ENCODE peak calls at places on chromosomes 12 and 14, in six cellular contexts. J, K, Y, Q, Z and V are unnamed samples.

GRCh38 chr14:98704441-98704840 is 567.6 kb downstream of the BCL11B start:
- DNase-seq in J (no peak), K (no peak), Y (no peak), Q (no peak), Z (no peak), V (no peak)

GRCh38 chr14:83289390-83289789 is 1755.7 kb upstream of the SEL1L start:
- DNase-seq in J (no peak), K (no peak), Y (no peak), Q (no peak), Z (no peak), V (no peak)

GRCh38 chr12:44477331-44477980 is 398.7 kb downstream of the NELL2 start:
- DNase-seq in J (no peak), K (no peak), Y (no peak), Q (no peak), Z (no peak), V (no peak)

GRCh38 chr12:47812797-47813490 is 6.8 kb downstream of the HDAC7 start:
- DNase-seq in J (peak), K (peak), Y (peak), Q (peak), Z (peak), V (peak)

GRCh38 chr12:3727877-3728632 is 24.9 kb downstream of the CRACR2A start:
- DNase-seq in J (no peak), K (peak), Y (no peak), Q (no peak), Z (no peak), V (no peak)

GRCh38 chr14:87108726-87109125 is 884.3 kb downstream of the GALC start:
- DNase-seq in J (no peak), K (peak), Y (no peak), Q (peak), Z (no peak), V (no peak)

GRCh38 chr14:87522575-87522974 is 470.4 kb downstream of the GALC start:
- DNase-seq in J (no peak), K (no peak), Y (no peak), Q (no peak), Z (peak), V (peak)

GRCh38 chr12:466039-466438 is 6.3 kb downstream of the B4GALNT3 start:
- DNase-seq in J (peak), K (no peak), Y (no peak), Q (no peak), Z (no peak), V (no peak)

GRCh38 chr12:127731657-127732056 is 535.3 kb upstream of the TMEM132C start:
- DNase-seq in J (no peak), K (no peak), Y (no peak), Q (peak), Z (no peak), V (no peak)

GRCh38 chr14:34237098-34237497 is 224.9 kb downstream of the SPTSSA start:
- DNase-seq in J (no peak), K (no peak), Y (no peak), Q (no peak), Z (no peak), V (no peak)

GRCh38 chr14:39005044-39005736 is 97.8 kb downstream of the SEC23A start:
- DNase-seq in J (peak), K (peak), Y (no peak), Q (no peak), Z (no peak), V (no peak)

GRCh38 chr14:85948163-85948562 is 418.2 kb downstream of the FLRT2 start:
- DNase-seq in J (no peak), K (no peak), Y (no peak), Q (no peak), Z (no peak), V (no peak)

GRCh38 chr12:6333566-6333965 is 8.3 kb downstream of the TNFRSF1A start:
- DNase-seq in J (no peak), K (no peak), Y (peak), Q (no peak), Z (no peak), V (no peak)

GRCh38 chr14:68619805-68620574 is 172.9 kb downstream of the ZFP36L1 start:
- DNase-seq in J (no peak), K (peak), Y (no peak), Q (no peak), Z (no peak), V (no peak)

GRCh38 chr12:57401165-57401564 is 29.7 kb downstream of the R3HDM2 start:
- DNase-seq in J (no peak), K (no peak), Y (no peak), Q (no peak), Z (no peak), V (no peak)

GRCh38 chr14:45135181-45135580 is 549 bp upstream of the FANCM start:
- DNase-seq in J (no peak), K (peak), Y (no peak), Q (no peak), Z (no peak), V (no peak)

GRCh38 chr14:51357250-51357649 is 117.2 kb downstream of the TMX1 start:
- DNase-seq in J (no peak), K (peak), Y (no peak), Q (no peak), Z (no peak), V (no peak)

GRCh38 chr14:100815478-100816285 is 10.2 kb upstream of the MEG3 start:
- DNase-seq in J (no peak), K (peak), Y (peak), Q (no peak), Z (no peak), V (no peak)

GRCh38 chr12:113479578-113480335 is 8.1 kb upstream of the LHX5 start:
- DNase-seq in J (no peak), K (peak), Y (no peak), Q (no peak), Z (peak), V (peak)

GRCh38 chr14:77301103-77301502 is 19.6 kb downstream of the POMT2 start:
- DNase-seq in J (peak), K (peak), Y (peak), Q (peak), Z (peak), V (peak)

DNA sequence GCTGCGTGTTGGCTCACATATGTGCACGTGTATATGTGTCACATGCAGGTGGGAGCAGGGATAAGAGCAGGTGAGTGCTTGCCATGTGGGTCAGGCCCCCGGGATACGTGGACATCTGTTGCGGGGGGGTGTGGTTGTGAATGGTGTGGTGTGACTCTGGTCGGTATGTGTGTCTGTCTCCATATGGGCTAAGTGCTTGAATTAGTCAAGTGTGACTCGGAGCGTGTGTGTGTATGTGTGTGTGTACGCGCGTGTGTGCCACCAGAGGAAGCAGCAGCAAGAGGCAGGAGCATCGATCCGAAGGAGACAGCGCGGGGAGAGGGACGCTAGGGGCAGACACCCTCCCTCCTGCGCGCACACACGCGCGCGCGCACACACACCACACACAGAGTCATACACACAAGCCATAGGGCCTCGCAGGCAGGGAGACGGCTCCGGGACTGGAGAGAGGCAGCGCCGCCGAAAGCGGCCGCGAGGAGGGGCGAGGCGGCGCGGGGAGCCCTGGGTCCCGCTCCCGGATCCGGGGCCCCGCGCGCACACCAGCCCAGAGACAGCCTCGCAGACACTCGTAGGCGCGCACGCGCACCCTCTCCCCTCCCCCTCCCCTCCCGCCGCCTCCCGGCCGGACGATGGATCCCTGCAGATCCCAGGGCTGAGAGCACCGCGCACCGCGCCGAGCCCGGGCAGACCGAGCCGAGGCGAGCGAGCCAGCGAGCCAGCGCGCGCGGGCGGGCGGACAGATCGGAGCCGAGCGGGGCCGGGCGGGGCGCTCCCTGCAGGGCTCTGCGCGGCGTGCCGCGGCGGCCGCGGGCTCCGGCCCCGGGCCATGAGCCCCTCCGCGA is at the start of gene ASIC1:
- DNase-seq in J (peak), K (peak), Y (peak), Q (peak), Z (peak), V (peak)
- TF ChIP-seq CTCF in J (no peak), K (no peak), Y (no peak), Q (peak), Z (no peak), V (no peak)

GRCh38 chr14:90058876-90059458 is 2.8 kb upstream of the KCNK13 start:
- DNase-seq in J (no peak), K (no peak), Y (no peak), Q (no peak), Z (no peak), V (no peak)

GRCh38 chr14:90062852-90063539 is 1.2 kb downstream of the KCNK13 start:
- DNase-seq in J (no peak), K (no peak), Y (no peak), Q (no peak), Z (no peak), V (no peak)

GRCh38 chr14:90060965-90061848 is 587 bp upstream of the KCNK13 start:
- DNase-seq in J (no peak), K (no peak), Y (peak), Q (no peak), Z (peak), V (peak)

GRCh38 chr14:90061849-90062794 is at the start of gene KCNK13:
- DNase-seq in J (no peak), K (no peak), Y (no peak), Q (no peak), Z (peak), V (peak)

DNA sequence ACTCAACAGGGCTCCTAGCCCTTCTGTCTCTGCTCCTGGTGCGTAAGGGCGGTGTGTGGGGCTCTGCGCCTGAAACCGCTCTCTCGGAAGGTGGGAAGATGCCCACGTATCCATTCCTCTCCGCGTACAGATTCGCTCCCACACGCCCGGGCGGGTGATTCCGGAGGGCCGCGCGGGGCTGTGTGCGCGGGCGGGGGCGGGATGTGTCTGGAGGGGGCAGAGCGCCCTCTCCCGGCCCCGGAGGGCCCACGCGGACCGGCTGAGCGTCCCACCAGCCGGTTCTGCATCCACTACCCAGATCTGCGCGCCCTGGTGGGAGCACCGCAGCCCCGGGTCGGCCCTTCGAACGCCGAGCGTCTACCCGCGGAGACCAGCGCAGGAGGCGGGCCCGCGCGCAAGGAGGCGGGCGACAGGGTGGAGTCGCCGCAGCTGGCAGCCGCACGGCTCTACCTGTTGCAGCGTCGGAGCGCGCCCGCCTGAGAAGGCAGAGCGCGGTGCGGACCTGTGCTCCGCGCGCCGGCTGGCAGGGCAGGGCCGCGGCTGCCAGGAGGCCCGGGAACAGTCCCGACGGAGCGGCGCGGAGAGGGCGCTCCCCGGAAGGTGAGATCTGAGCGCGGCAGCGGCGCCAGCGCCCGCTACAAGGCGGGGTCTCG is 1.4 kb upstream of the KCNK13 start:
- DNase-seq in J (peak), K (peak), Y (peak), Q (peak), Z (peak), V (peak)
- TF ChIP-seq CTCF in J (no peak), K (peak), Y (peak), Q (peak), Z (peak), V (peak)

DNA sequence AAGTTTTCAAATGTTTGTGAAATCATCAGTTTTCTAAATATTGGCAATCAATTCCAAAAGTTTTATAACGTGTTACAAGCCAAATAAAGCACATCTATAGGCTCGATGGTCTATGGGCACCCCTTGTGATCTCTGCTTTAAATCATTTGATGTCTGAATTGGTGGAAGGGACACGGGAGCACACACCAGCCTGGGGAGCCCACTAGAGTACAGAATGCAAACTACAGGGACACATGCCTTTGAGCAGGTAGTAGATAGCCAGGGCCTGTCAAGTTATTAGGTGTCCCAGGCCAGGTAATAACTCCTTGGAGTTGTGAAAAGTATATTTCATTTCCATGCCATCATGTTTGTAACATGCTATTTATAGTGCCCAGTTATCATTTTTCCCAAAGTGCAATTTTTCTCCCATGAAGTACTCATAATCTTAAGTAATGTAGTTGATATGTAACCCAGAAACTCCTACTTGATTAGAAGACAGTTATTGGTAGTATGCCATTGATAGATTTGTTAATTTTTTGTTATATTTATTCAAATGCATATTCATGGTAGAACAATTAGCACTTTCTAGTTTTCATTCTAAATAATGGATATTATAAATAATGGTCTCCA is 97.0 kb upstream of the FGD4 start:
- DNase-seq in J (no peak), K (peak), Y (no peak), Q (no peak), Z (peak), V (no peak)
- TF ChIP-seq CTCF in J (no peak), K (peak), Y (peak), Q (no peak), Z (no peak), V (no peak)

DNA sequence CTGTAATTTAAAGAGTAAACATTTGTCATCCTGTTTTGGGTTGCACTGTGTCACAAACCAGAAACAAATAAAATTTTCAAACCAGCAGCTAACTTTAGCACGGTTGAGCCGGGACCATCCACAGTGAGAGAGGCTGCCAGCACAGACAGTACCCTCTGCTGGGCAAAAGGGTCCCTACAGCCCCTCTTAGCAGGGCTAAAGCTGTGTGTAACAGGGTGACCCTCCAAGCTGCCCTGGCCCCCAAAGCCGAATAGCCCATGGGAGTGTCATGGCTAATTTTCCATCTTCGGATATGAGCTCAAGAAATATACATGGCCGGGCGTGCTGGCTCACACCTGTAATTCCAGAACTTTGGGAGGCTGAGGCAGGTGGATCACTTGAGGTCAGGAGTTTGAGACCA is 157.1 kb upstream of the GRIN2B start:
- DNase-seq in J (no peak), K (no peak), Y (no peak), Q (no peak), Z (peak), V (peak)
- TF ChIP-seq CTCF in J (no peak), K (no peak), Y (no peak), Q (no peak), Z (peak), V (peak)

GRCh38 chr14:92088494-92088893 is 17.9 kb downstream of the ATXN3 start:
- DNase-seq in J (no peak), K (no peak), Y (no peak), Q (no peak), Z (no peak), V (no peak)

DNA sequence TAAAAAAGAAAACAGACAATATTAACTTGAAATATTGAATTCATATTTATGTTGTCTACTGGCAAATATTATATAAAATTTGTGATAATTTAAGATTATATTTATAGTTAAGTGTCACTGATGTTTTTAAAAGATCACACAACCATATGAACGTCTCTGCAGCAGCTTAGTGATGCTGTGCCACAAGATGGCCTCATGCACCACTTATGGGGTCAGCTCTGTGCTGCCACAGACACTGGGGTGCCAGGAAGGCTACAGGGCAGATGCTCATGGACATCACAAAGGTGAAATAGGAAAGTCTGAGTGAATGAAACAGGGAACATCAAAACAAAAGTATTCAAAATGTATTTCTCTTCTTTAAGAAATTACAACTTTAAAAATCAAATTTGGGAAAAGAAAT is 13.1 kb downstream of the ATXN3 start:
- DNase-seq in J (no peak), K (no peak), Y (no peak), Q (no peak), Z (no peak), V (no peak)
- TF ChIP-seq CTCF in J (no peak), K (peak), Y (peak), Q (no peak), Z (no peak), V (no peak)

DNA sequence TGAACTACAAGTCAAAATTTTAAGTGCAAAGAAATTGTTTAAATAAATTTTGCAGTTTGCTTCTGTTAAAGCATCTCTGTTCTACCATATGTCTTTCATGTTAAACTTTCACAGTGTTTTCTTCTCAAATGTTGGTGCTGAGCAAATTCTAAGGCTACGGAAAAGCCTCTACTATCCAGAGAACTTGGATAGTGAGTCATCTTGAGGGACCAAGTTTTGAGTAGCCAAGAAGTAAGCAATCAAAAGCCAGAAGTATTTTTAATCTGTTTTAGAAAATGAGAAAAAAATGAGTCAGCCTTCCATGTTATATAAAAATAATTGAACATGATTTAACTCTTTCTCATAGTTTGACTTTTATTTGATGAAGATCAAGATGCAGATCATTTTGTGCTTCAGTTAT is 3.3 kb downstream of the BRMS1L start:
- DNase-seq in J (no peak), K (peak), Y (no peak), Q (no peak), Z (no peak), V (no peak)
- TF ChIP-seq CTCF in J (no peak), K (no peak), Y (no peak), Q (no peak), Z (no peak), V (no peak)

GRCh38 chr12:108438687-108439086 is 76.4 kb upstream of the FICD start:
- DNase-seq in J (no peak), K (no peak), Y (no peak), Q (no peak), Z (no peak), V (no peak)
- TF ChIP-seq CTCF in J (no peak), K (no peak), Y (no peak), Q (no peak), Z (no peak), V (no peak)

GRCh38 chr14:61527325-61528100 is 167.8 kb upstream of the HIF1A start:
- DNase-seq in J (no peak), K (peak), Y (no peak), Q (no peak), Z (no peak), V (no peak)

GRCh38 chr14:61524936-61525292 is 170.4 kb upstream of the HIF1A start:
- DNase-seq in J (no peak), K (no peak), Y (no peak), Q (no peak), Z (no peak), V (no peak)

GRCh38 chr14:61528591-61529021 is 166.7 kb upstream of the HIF1A start:
- DNase-seq in J (no peak), K (peak), Y (no peak), Q (no peak), Z (no peak), V (no peak)

GRCh38 chr14:61525293-61526011 is 169.9 kb upstream of the HIF1A start:
- DNase-seq in J (peak), K (peak), Y (peak), Q (peak), Z (no peak), V (no peak)

DNA sequence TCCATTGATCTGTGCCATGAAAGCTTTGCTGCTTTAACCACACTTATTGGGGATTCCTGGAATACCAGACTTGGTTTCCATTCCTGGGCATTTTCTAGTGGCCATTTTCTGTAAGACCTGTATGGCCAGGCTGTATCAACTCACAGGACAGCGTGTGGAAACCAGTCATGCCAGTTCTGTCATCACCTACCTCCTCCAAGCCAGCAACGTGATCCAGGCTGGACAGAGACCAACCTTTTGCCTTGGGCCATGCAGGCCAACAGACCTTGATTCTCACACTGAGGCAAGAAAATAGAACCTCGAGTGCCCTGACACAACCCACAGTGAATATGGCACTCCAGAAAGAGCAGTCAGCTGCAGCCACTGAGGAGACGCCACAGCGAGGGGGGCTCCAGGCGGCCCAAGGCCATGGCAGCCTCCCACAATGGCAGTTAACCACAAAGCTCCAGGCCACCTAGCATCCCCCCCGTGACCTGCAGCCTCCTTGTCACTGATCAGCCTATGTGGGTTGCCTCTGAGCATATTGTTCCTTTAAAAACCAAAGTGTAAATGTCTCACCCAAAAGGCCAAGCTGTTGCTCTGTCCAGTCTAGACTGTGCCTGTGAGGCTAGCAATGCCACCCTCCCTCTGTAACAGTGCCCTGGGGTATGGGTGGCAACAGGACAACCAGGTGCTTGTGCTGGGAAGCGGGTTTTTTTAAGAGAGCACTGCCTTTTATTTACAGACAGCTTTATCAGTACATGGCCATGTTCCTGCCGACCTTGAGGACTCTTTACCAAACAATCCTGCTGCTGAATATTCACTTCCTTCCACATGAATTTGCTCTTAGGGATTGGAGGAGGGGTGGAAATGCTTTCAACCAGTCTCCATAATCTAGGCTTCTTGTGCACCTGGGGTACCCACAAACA is 168.7 kb upstream of the HIF1A start:
- DNase-seq in J (peak), K (no peak), Y (no peak), Q (no peak), Z (no peak), V (no peak)
- TF ChIP-seq CTCF in J (no peak), K (no peak), Y (no peak), Q (no peak), Z (no peak), V (no peak)